ENCODE peak calls at places on chromosomes 12 and 14, in seven cellular contexts. Y is thyroid gland; P is fibroblast of pulmonary artery; K is GM12865; E is HCT116; U is psoas muscle; A is CD4-positive, alpha-beta T cell. T is an unnamed sample.

GRCh38 chr12:17971850-17972249 is 118.1 kb downstream of the RERGL start:
- DNase-seq in Y (no peak), P (no peak), K (no peak), E (no peak), U (no peak), A (no peak), T (no peak)

GRCh38 chr12:65673291-65673690 is 151.0 kb upstream of the HMGA2 start:
- DNase-seq in Y (no peak), P (no peak), K (no peak), E (no peak), U (no peak), A (no peak), T (no peak)

GRCh38 chr12:112905451-112906089 is 1.2 kb upstream of the OAS1 start:
- DNase-seq in Y (no peak), P (no peak), K (no peak), E (no peak), U (no peak), A (no peak), T (no peak)

GRCh38 chr14:95290769-95291440 is 28.8 kb downstream of the CLMN start:
- DNase-seq in Y (no peak), P (no peak), K (peak; percentile 19), E (no peak), U (peak; percentile 67), A (no peak), T (peak; percentile 90)

GRCh38 chr12:92445253-92446081 is 257.3 kb upstream of the PLEKHG7 start:
- DNase-seq in Y (no peak), P (no peak), K (peak; percentile 96), E (no peak), U (no peak), A (no peak), T (no peak)

GRCh38 chr12:569091-569676 is 94.1 kb downstream of the NINJ2 start:
- DNase-seq in Y (no peak), P (no peak), K (no peak), E (no peak), U (no peak), A (no peak), T (no peak)

GRCh38 chr12:115598827-115599226 is 678.7 kb downstream of the MED13L start:
- DNase-seq in Y (peak; percentile 9), P (no peak), K (no peak), E (no peak), U (no peak), A (no peak), T (no peak)

GRCh38 chr14:96095581-96096476 is 56.7 kb downstream of the C14orf132 start:
- DNase-seq in Y (no peak), P (peak; percentile 72), K (no peak), E (no peak), U (peak; percentile 42), A (no peak), T (no peak)

GRCh38 chr12:52354197-52354596 is 13.1 kb downstream of the KRT85 start:
- DNase-seq in Y (no peak), P (no peak), K (no peak), E (no peak), U (no peak), A (no peak), T (no peak)

GRCh38 chr12:105040476-105040875 is 43.8 kb downstream of the ALDH1L2 start:
- DNase-seq in Y (no peak), P (no peak), K (no peak), E (no peak), U (no peak), A (no peak), T (no peak)

GRCh38 chr12:109544955-109545531 is 28.3 kb downstream of the MMAB start:
- DNase-seq in Y (no peak), P (peak; percentile 33), K (no peak), E (no peak), U (no peak), A (no peak), T (no peak)

GRCh38 chr14:24094839-24095195 is 706 bp downstream of the PCK2 start:
- DNase-seq in Y (no peak), P (no peak), K (no peak), E (no peak), U (no peak), A (no peak), T (no peak)

GRCh38 chr14:50943261-50943942 is 881 bp downstream of the PYGL start:
- DNase-seq in Y (peak; percentile 72), P (peak; percentile 72), K (no peak), E (peak; percentile 31), U (peak; percentile 74), A (no peak), T (peak; percentile 45)

GRCh38 chr12:28780096-28780495 is 369.0 kb upstream of the FAR2 start:
- DNase-seq in Y (no peak), P (peak; percentile 65), K (no peak), E (no peak), U (no peak), A (no peak), T (no peak)

GRCh38 chr14:32413967-32414640 is 85.0 kb downstream of the AKAP6 start:
- DNase-seq in Y (no peak), P (peak; percentile 42), K (no peak), E (no peak), U (no peak), A (no peak), T (no peak)

GRCh38 chr14:26605602-26606001 is 7.8 kb upstream of the NOVA1 start:
- DNase-seq in Y (no peak), P (no peak), K (no peak), E (no peak), U (no peak), A (no peak), T (no peak)

GRCh38 chr12:104177663-104178501 is 37.7 kb upstream of the TXNRD1 start:
- DNase-seq in Y (peak; percentile 32), P (peak; percentile 99), K (no peak), E (peak; percentile 33), U (peak; percentile 75), A (no peak), T (peak; percentile 40)

GRCh38 chr12:51819851-51820720 is 28.4 kb downstream of the FIGNL2 start:
- DNase-seq in Y (peak; percentile 60), P (no peak), K (peak; percentile 4), E (no peak), U (peak; percentile 42), A (no peak), T (no peak)

GRCh38 chr12:202081-202731 is 11.8 kb downstream of the SLC6A12 start:
- DNase-seq in Y (peak; percentile 95), P (no peak), K (no peak), E (no peak), U (no peak), A (no peak), T (no peak)

GRCh38 chr14:81710232-81710845 is 176.7 kb upstream of the SEL1L start:
- DNase-seq in Y (peak; percentile 28), P (peak; percentile 27), K (peak; percentile 47), E (peak; percentile 16), U (no peak), A (no peak), T (peak; percentile 18)

GRCh38 chr12:118315821-118316220 is 56.9 kb downstream of the TAOK3 start:
- DNase-seq in Y (no peak), P (no peak), K (no peak), E (no peak), U (no peak), A (no peak), T (no peak)

GRCh38 chr12:67698711-67699603 is 50.4 kb downstream of the DYRK2 start:
- DNase-seq in Y (no peak), P (peak; percentile 14), K (peak; percentile 94), E (no peak), U (no peak), A (peak; percentile 19), T (no peak)

GRCh38 chr14:90454041-90455000 is 57.5 kb downstream of the CALM1 start:
- DNase-seq in Y (peak; percentile 47), P (peak; percentile 81), K (peak; percentile 36), E (peak; percentile 57), U (peak; percentile 61), A (no peak), T (peak; percentile 85)

GRCh38 chr14:61582815-61583214 is 112.5 kb upstream of the HIF1A start:
- DNase-seq in Y (no peak), P (no peak), K (no peak), E (no peak), U (no peak), A (no peak), T (no peak)

GRCh38 chr12:47591387-47591786 is 114.4 kb downstream of the RPAP3 start:
- DNase-seq in Y (no peak), P (peak; percentile 6), K (no peak), E (no peak), U (no peak), A (no peak), T (no peak)

GRCh38 chr12:18556081-18556645 is 181.6 kb downstream of the PLCZ1 start:
- DNase-seq in Y (no peak), P (no peak), K (no peak), E (no peak), U (no peak), A (no peak), T (no peak)

GRCh38 chr14:74793506-74794155 is 30.5 kb downstream of the YLPM1 start:
- DNase-seq in Y (no peak), P (peak; percentile 28), K (no peak), E (no peak), U (no peak), A (no peak), T (no peak)
- TF ChIP-seq CTCF in Y (no peak), P (peak; percentile 45), K (no peak), E (peak; percentile 44), U (no peak), A (peak; percentile 50), T (no peak)

GRCh38 chr14:36254020-36254614 is 66.3 kb downstream of the MBIP start:
- DNase-seq in Y (peak; percentile 44), P (peak; percentile 19), K (no peak), E (no peak), U (no peak), A (no peak), T (no peak)
- TF ChIP-seq CTCF in Y (peak; percentile 67), P (no peak), K (no peak), E (peak; percentile 38), U (no peak), A (no peak), T (no peak)

GRCh38 chr14:76768671-76769500 is 7.6 kb downstream of the VASH1 start:
- DNase-seq in Y (no peak), P (no peak), K (no peak), E (no peak), U (no peak), A (no peak), T (no peak)

GRCh38 chr14:76770521-76771431 is 9.5 kb downstream of the VASH1 start:
- DNase-seq in Y (no peak), P (no peak), K (no peak), E (no peak), U (no peak), A (no peak), T (no peak)

GRCh38 chr14:76769636-76770292 is 8.5 kb downstream of the VASH1 start:
- DNase-seq in Y (no peak), P (no peak), K (no peak), E (no peak), U (no peak), A (no peak), T (no peak)

GRCh38 chr14:76767681-76768055 is 6.4 kb downstream of the VASH1 start:
- DNase-seq in Y (no peak), P (no peak), K (no peak), E (no peak), U (no peak), A (no peak), T (no peak)

GRCh38 chr14:76768201-76768656 is 7.0 kb downstream of the VASH1 start:
- DNase-seq in Y (no peak), P (peak; percentile 52), K (peak; percentile 74), E (no peak), U (peak; percentile 49), A (peak; percentile 54), T (peak; percentile 60)
- TF ChIP-seq CTCF in Y (no peak), P (no peak), K (no peak), E (no peak), U (no peak), A (no peak), T (no peak)

GRCh38 chr12:49174218-49174617 is 14.7 kb downstream of the TUBA1A start:
- DNase-seq in Y (no peak), P (no peak), K (no peak), E (no peak), U (no peak), A (no peak), T (no peak)
- TF ChIP-seq CTCF in Y (no peak), P (no peak), K (no peak), E (no peak), U (no peak), A (no peak), T (no peak)

T was measured in pancreas.